ENCODE peak calls at places on chromosomes 3 and 15, in four cellular contexts. Q is HFF-Myc, R is bronchial epithelial cell, G is fibroblast of lung. A is an unnamed sample.

GRCh38 chr15:66472176-66472999 is 25.2 kb downstream of the SNAPC5 start:
- DNase-seq in Q (peak), R (no peak), G (peak), A (peak)

GRCh38 chr3:151384741-151385174 is at the start of gene P2RY12:
- DNase-seq in Q (no peak), R (no peak), G (no peak), A (no peak)

GRCh38 chr3:50299929-50300680 is 900 bp upstream of the HYAL3 start:
- DNase-seq in Q (no peak), R (peak), G (no peak), A (peak)

GRCh38 chr3:14806641-14807263 is 12.0 kb upstream of the FGD5 start:
- DNase-seq in Q (no peak), R (peak), G (peak), A (peak)

GRCh38 chr3:1135194-1135593 is 42.4 kb downstream of the CNTN6 start:
- DNase-seq in Q (no peak), R (no peak), G (no peak), A (no peak)

GRCh38 chr15:27506752-27507151 is 535.8 kb downstream of the GABRG3 start:
- DNase-seq in Q (no peak), R (no peak), G (no peak), A (no peak)

GRCh38 chr3:70753572-70753971 is 441.1 kb upstream of the MDFIC2 start:
- DNase-seq in Q (no peak), R (no peak), G (no peak), A (no peak)

GRCh38 chr3:145620486-145620885 is 540.5 kb downstream of the PLOD2 start:
- DNase-seq in Q (no peak), R (no peak), G (no peak), A (no peak)

GRCh38 chr3:134212898-134213665 is 37.6 kb downstream of the RYK start:
- DNase-seq in Q (peak), R (peak), G (peak), A (peak)

GRCh38 chr15:78023081-78023665 is 54.3 kb downstream of the TBC1D2B start:
- DNase-seq in Q (no peak), R (no peak), G (no peak), A (no peak)

GRCh38 chr3:129433565-129433964 is 5.1 kb upstream of the EFCAB12 start:
- DNase-seq in Q (no peak), R (no peak), G (no peak), A (no peak)

GRCh38 chr15:76139368-76140068 is 79.7 kb downstream of the TMEM266 start:
- DNase-seq in Q (peak), R (peak), G (peak), A (peak)

GRCh38 chr3:58471025-58471887 is 20.6 kb upstream of the KCTD6 start:
- DNase-seq in Q (peak), R (peak), G (peak), A (peak)

GRCh38 chr3:174710622-174711021 is 148.5 kb upstream of the NAALADL2 start:
- DNase-seq in Q (no peak), R (no peak), G (peak), A (no peak)

GRCh38 chr3:38739931-38740330 is 76.1 kb downstream of the SCN10A start:
- DNase-seq in Q (no peak), R (no peak), G (no peak), A (no peak)

GRCh38 chr15:33309602-33310276 is 1.0 kb upstream of the RYR3 start:
- DNase-seq in Q (no peak), R (peak), G (no peak), A (peak)

GRCh38 chr3:189981668-189982067 is 139.0 kb downstream of the P3H2 start:
- DNase-seq in Q (peak), R (peak), G (peak), A (peak)

GRCh38 chr3:159252274-159252673 is 450.4 kb downstream of the MFSD1 start:
- DNase-seq in Q (no peak), R (no peak), G (no peak), A (peak)

GRCh38 chr3:4978966-4979400 is 254 bp upstream of the BHLHE40 start:
- DNase-seq in Q (no peak), R (peak), G (peak), A (peak)

GRCh38 chr3:61250784-61251173 is 473 bp downstream of the FHIT start:
- DNase-seq in Q (no peak), R (peak), G (peak), A (peak)

GRCh38 chr15:63244976-63245645 is 32.3 kb upstream of the APH1B start:
- DNase-seq in Q (no peak), R (no peak), G (no peak), A (no peak)

GRCh38 chr3:15924914-15925313 is 127.1 kb upstream of the ANKRD28 start:
- DNase-seq in Q (no peak), R (peak), G (no peak), A (no peak)

GRCh38 chr3:58065700-58066167 is 57.5 kb downstream of the FLNB start:
- DNase-seq in Q (no peak), R (no peak), G (no peak), A (no peak)

GRCh38 chr3:48077835-48078234 is 61.6 kb upstream of the MAP4 start:
- DNase-seq in Q (no peak), R (peak), G (peak), A (peak)

GRCh38 chr3:108342829-108343478 is 46.6 kb downstream of the HHLA2 start:
- DNase-seq in Q (no peak), R (peak), G (peak), A (peak)

GRCh38 chr15:41691471-41691870 is 31.3 kb downstream of the MGA start:
- DNase-seq in Q (no peak), R (peak), G (no peak), A (peak)

GRCh38 chr3:150118219-150118618 is 147.5 kb upstream of the PFN2 start:
- DNase-seq in Q (no peak), R (no peak), G (no peak), A (no peak)

GRCh38 chr3:52827441-52827840 is 3.0 kb downstream of the ITIH4 start:
- DNase-seq in Q (no peak), R (peak), G (no peak), A (peak)

GRCh38 chr3:46930945-46931403 is 45.6 kb downstream of the CCDC12 start:
- DNase-seq in Q (no peak), R (no peak), G (no peak), A (no peak)

GRCh38 chr3:38017445-38018295 is 11.8 kb downstream of the PLCD1 start:
- DNase-seq in Q (no peak), R (no peak), G (no peak), A (no peak)

GRCh38 chr3:157438371-157438735 is 1.7 kb downstream of the PTX3 start:
- DNase-seq in Q (no peak), R (no peak), G (peak), A (peak)

GRCh38 chr3:171770689-171771620 is 39.3 kb downstream of the PLD1 start:
- DNase-seq in Q (peak), R (peak), G (peak), A (peak)

GRCh38 chr15:83215306-83215705 is 7.7 kb upstream of the HDGFL3 start:
- DNase-seq in Q (no peak), R (no peak), G (no peak), A (no peak)

GRCh38 chr15:101124731-101125558 is 126.9 kb downstream of the CHSY1 start:
- DNase-seq in Q (no peak), R (peak), G (peak), A (peak)

GRCh38 chr3:195003006-195003892 is 267.7 kb downstream of the XXYLT1 start:
- DNase-seq in Q (no peak), R (peak), G (peak), A (peak)

GRCh38 chr3:15223684-15224575 is 17.9 kb downstream of the CAPN7 start:
- DNase-seq in Q (no peak), R (peak), G (peak), A (no peak)

GRCh38 chr3:161430307-161430706 is 59.0 kb upstream of the SPTSSB start:
- DNase-seq in Q (no peak), R (no peak), G (no peak), A (no peak)

GRCh38 chr3:58529516-58530353 is 7.3 kb downstream of the ACOX2 start:
- DNase-seq in Q (no peak), R (no peak), G (no peak), A (peak)

GRCh38 chr3:134007819-134008218 is 21.9 kb downstream of the SLCO2A1 start:
- DNase-seq in Q (no peak), R (no peak), G (no peak), A (no peak)

GRCh38 chr3:190984502-190985244 is 122.2 kb upstream of the GMNC start:
- DNase-seq in Q (no peak), R (no peak), G (no peak), A (no peak)

GRCh38 chr3:190988102-190988501 is 125.6 kb upstream of the GMNC start:
- DNase-seq in Q (no peak), R (no peak), G (no peak), A (no peak)

GRCh38 chr3:190990898-190991297 is 128.4 kb upstream of the GMNC start:
- DNase-seq in Q (no peak), R (peak), G (no peak), A (no peak)

GRCh38 chr3:190983875-190984274 is 121.4 kb upstream of the GMNC start:
- DNase-seq in Q (no peak), R (no peak), G (no peak), A (no peak)

DNA sequence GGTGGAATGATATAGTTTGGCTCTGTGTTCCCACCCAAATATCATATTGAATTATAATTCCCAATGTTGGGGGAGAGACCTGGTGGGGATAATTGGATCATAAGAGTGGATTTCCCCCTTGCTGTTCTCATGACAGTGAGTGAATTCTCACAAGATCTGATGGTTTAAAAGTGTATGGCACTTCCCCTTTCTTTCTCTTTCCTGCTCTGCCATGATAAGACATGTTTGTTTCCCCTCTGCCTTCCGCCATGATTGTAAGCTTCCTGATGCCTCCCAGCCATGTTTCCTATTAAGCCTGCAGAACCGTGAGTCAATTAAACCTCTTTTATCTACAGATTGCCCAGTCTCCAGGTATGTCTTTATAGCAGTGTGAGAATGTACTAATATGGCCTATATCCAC is 126.7 kb upstream of the GMNC start:
- DNase-seq in Q (no peak), R (no peak), G (no peak), A (no peak)
- H3K4me3 ChIP-seq in Q (no peak), R (no peak), G (no peak), A (no peak)

GRCh38 chr3:7285502-7285901 is 424.6 kb downstream of the GRM7 start:
- DNase-seq in Q (no peak), R (peak), G (peak), A (peak)
- TF ChIP-seq CTCF in Q (no peak), R (peak), G (no peak), A (no peak)

GRCh38 chr15:72307036-72307435 is 12.9 kb downstream of the CELF6 start:
- DNase-seq in Q (no peak), R (no peak), G (no peak), A (no peak)
- H3K4me3 ChIP-seq in Q (no peak), R (no peak), G (no peak), A (no peak)

GRCh38 chr3:18680759-18681158 is 255.6 kb upstream of the SATB1 start:
- DNase-seq in Q (no peak), R (peak), G (no peak), A (no peak)

GRCh38 chr3:18681946-18682345 is 256.8 kb upstream of the SATB1 start:
- DNase-seq in Q (no peak), R (no peak), G (no peak), A (no peak)

GRCh38 chr3:18679226-18679625 is 254.1 kb upstream of the SATB1 start:
- DNase-seq in Q (no peak), R (no peak), G (no peak), A (no peak)

DNA sequence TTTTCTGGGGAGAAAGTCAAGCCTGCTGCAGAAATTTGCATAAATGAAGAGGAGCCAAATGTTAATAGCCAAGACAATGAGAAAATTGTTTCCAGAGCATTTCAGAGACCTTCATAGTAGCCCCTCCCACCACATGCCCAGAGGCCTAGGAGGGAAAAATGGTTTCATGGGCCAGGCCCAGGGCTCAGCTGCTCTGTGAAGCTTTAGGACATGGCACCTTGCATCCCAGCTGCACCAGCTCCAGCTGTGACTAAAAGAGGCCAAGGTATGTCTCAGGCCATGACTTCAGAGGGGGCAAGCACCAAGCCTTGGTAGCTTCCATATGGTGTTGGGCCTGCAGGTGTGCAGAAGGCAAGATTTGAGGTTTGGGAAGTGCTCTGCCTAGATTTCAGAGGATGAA is 258.8 kb upstream of the SATB1 start:
- DNase-seq in Q (no peak), R (no peak), G (no peak), A (no peak)
- TF ChIP-seq CTCF in Q (no peak), R (no peak), G (no peak), A (no peak)

DNA sequence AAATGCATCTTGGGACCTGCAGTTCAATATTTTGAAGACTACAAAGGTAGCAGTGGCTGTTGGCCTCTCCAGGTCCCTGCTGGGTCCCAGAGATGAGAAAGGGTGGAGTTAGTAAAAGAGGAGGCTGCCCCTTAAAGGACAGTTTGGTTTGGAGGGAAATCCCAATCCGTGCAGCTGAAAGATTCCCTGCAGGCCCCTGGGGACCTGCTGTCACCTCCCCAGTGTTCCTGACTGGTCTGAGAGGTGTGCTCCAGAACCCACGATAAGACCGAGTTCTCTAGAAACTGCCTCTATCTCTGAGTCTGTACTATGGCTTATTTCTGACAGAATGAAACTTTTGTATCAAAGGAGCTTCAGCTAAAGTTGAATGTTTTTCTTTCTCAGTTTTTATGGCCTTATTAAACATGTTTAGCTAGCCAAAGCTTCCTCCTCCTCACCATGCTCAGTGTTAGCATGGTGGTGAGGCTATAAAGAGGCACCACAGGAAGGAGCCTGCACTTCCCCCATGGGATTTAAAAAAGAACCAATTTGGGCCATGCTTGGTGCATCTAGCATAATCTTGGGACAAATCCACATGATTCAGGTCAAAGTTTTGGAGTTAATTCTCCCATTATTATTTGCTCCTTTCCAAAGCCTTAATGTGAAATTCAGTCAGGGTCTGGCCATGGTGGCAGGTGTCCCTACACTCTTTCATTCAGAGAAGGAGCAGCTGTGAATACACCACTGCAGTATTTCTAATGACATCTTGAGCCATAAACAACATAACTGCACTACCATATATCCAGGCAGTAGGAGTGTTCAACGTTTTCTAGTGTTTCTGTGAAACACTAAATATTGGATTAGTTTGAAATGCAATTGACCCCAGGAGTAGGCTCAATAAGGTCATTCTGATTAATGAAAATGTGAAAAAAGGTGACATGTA is 74.4 kb downstream of the ATP1B3 start:
- DNase-seq in Q (no peak), R (no peak), G (no peak), A (no peak)
- H3K4me3 ChIP-seq in Q (no peak), R (no peak), G (no peak), A (no peak)

DNA sequence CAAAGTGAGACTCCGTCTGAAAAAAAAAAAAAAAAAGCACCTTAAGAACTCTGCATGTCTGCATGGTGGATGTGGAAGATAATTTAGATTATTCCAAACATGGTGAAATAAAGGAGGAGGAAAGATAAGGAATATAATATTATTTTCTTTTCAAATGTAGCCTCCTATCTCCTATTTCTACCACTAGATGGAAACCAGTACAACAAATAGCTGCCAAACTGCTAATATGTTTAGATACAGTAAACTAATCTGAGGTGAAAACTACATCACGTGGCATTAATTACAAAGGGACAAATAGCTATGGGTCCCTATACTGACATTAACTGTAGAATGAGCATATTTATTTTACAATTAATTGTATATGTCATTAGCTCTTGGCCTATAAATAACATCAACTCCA is 197.8 kb downstream of the TBC1D5 start:
- DNase-seq in Q (no peak), R (no peak), G (peak), A (peak)
- TF ChIP-seq CTCF in Q (no peak), R (no peak), G (no peak), A (peak)

DNA sequence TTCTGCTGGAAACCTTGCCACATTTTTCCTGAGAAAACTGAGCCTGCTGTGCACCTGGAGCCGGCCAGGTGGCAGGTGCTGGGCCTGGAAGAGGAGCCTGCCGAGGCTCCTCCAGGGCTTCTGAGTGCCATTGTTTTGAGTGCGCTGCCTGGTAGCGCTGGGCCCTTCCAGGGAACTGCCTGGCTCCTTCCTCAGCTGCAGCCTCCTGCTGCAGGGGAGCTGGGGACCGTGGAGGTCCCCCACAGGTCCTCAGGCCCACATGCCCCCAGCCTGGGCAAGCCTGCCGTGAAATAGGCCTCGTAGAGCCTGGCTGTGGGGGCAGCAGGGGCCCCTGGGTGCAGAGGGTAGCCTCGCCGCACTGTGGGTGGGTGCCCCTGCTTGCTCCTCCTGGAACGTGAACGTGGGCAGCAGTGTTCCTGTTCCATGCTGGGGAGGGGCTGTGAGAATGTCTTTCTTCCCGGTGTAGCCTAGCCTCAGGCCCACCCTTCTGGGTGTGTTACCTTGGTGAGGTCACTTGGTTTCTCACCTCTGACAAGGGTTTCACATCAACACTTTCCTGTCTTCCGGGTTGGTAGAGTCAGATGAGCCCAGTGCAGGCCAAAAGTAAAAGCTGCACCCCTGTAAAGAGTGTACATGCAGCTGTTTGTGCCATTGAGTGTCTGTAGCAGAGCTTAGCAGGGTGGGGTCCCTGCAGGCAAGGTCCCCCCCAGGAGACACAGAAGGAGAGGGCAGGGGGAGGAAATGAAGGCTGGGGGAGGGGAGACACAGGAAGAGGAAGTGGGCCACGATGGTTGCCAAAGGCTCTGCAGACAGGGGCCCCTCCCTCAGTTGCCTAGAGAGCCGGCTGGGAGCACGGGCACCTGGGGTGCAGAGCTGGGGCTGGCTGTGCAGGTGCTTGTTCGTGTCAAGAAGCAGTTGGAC is 34.5 kb downstream of the KLF13 start:
- DNase-seq in Q (no peak), R (peak), G (no peak), A (no peak)
- H3K4me3 ChIP-seq in Q (no peak), R (no peak), G (no peak), A (no peak)

GRCh38 chr3:127222664-127223063 is 29.7 kb downstream of the PRR23E start:
- DNase-seq in Q (no peak), R (no peak), G (no peak), A (no peak)

GRCh38 chr3:127228866-127229265 is 35.9 kb downstream of the PRR23E start:
- DNase-seq in Q (no peak), R (no peak), G (no peak), A (no peak)

GRCh38 chr3:127226946-127227842 is 34.3 kb downstream of the PRR23E start:
- DNase-seq in Q (no peak), R (peak), G (no peak), A (no peak)

GRCh38 chr3:127224118-127224517 is 31.2 kb downstream of the PRR23E start:
- DNase-seq in Q (no peak), R (no peak), G (no peak), A (no peak)

DNA sequence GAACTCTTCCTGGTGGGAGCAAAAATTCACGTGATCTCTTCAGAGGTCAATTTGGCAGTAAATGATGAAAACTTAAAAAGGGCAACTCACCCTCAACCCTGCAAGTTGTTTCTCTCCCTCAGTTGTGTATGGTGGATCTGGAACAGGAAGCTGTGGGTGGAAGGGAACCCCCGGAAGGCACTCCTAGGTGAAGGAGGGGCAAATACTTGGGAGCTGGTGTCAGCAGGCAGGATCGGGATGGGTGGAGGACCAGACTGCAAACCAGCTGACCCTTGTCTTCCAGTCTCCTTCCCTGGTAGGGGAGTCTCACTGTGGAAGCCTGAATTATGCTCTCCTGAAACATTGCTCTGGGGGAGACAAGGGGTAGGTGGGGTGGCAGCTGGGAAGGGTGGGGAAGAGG is 33.5 kb downstream of the PRR23E start:
- DNase-seq in Q (no peak), R (peak), G (no peak), A (no peak)
- TF ChIP-seq CTCF in Q (no peak), R (no peak), G (no peak), A (no peak)

A was measured in fibroblast of mammary gland.